ENCODE peak calls at places on chromosomes 3 and 15, in seven cellular contexts. L is OCI-LY7, M is SK-N-SH, W is MM.1S, B is GM23338, N is hepatocyte, Y is PC-3. C is an unnamed sample.

GRCh38 chr15:78998526-78998925 is 53.7 kb upstream of the CTSH start:
- DNase-seq in L (no peak), M (no peak), W (no peak), B (no peak), N (no peak), Y (no peak), C (no peak)

GRCh38 chr15:55499158-55499557 is 8.9 kb downstream of the DNAAF4 start:
- DNase-seq in L (no peak), M (no peak), W (no peak), B (peak), N (no peak), Y (no peak), C (peak)

GRCh38 chr15:83912343-83912742 is 258.4 kb downstream of the ADAMTSL3 start:
- DNase-seq in L (no peak), M (no peak), W (no peak), B (no peak), N (no peak), Y (no peak), C (no peak)

GRCh38 chr3:184748219-184749135 is 36.6 kb upstream of the MAGEF1 start:
- DNase-seq in L (peak), M (peak), W (peak), B (peak), N (peak), Y (peak), C (peak)

GRCh38 chr15:71333839-71334238 is 218.6 kb downstream of the THSD4 start:
- DNase-seq in L (no peak), M (no peak), W (no peak), B (no peak), N (no peak), Y (no peak), C (no peak)

GRCh38 chr3:109184726-109185125 is 48.2 kb downstream of the C3orf85 start:
- DNase-seq in L (no peak), M (no peak), W (no peak), B (no peak), N (no peak), Y (no peak), C (no peak)

GRCh38 chr3:133393691-133394474 is 6.0 kb upstream of the BFSP2 start:
- DNase-seq in L (no peak), M (no peak), W (no peak), B (no peak), N (no peak), Y (no peak), C (no peak)

GRCh38 chr3:81443948-81444347 is 317.5 kb downstream of the GBE1 start:
- DNase-seq in L (no peak), M (no peak), W (no peak), B (no peak), N (no peak), Y (peak), C (no peak)

GRCh38 chr3:107685383-107685782 is 162.6 kb downstream of the BBX start:
- DNase-seq in L (no peak), M (no peak), W (no peak), B (no peak), N (no peak), Y (no peak), C (no peak)

GRCh38 chr3:33096103-33096868 is 660 bp downstream of the GLB1 start:
- DNase-seq in L (peak), M (peak), W (peak), B (peak), N (peak), Y (peak), C (peak)

GRCh38 chr3:60046212-60046611 is 996.4 kb upstream of the CFAP20DC start:
- DNase-seq in L (no peak), M (no peak), W (no peak), B (no peak), N (no peak), Y (no peak), C (no peak)

GRCh38 chr15:74376825-74377581 is 9.6 kb upstream of the CYP11A1 start:
- DNase-seq in L (no peak), M (no peak), W (no peak), B (no peak), N (no peak), Y (no peak), C (no peak)

GRCh38 chr3:55818485-55818884 is 331.4 kb upstream of the WNT5A start:
- DNase-seq in L (peak), M (no peak), W (no peak), B (no peak), N (no peak), Y (peak), C (peak)

GRCh38 chr15:101522621-101523559 is 33.4 kb upstream of the PCSK6 start:
- DNase-seq in L (no peak), M (peak), W (no peak), B (no peak), N (no peak), Y (no peak), C (no peak)

GRCh38 chr3:124883766-124884473 is 3.2 kb downstream of the ITGB5 start:
- DNase-seq in L (no peak), M (no peak), W (no peak), B (no peak), N (no peak), Y (peak), C (peak)

GRCh38 chr15:51450001-51450400 is 108.5 kb downstream of the GLDN start:
- DNase-seq in L (no peak), M (no peak), W (no peak), B (no peak), N (no peak), Y (peak), C (no peak)

GRCh38 chr15:50906954-50907865 is 1.3 kb upstream of the AP4E1 start:
- DNase-seq in L (peak), M (peak), W (peak), B (no peak), N (peak), Y (peak), C (no peak)

GRCh38 chr3:13549513-13550256 is 760 bp downstream of the FBLN2 start:
- DNase-seq in L (no peak), M (peak), W (no peak), B (no peak), N (no peak), Y (no peak), C (no peak)

GRCh38 chr15:50879016-50879415 is 29.5 kb upstream of the AP4E1 start:
- DNase-seq in L (peak), M (no peak), W (peak), B (no peak), N (no peak), Y (no peak), C (no peak)

GRCh38 chr15:54803139-54803808 is 393.5 kb downstream of the RSL24D1 start:
- DNase-seq in L (peak), M (no peak), W (peak), B (no peak), N (no peak), Y (peak), C (no peak)

GRCh38 chr3:96863129-96863740 is 48.8 kb downstream of the EPHA6 start:
- DNase-seq in L (peak), M (peak), W (peak), B (peak), N (peak), Y (peak), C (peak)

GRCh38 chr3:127688022-127688415 is 15.3 kb downstream of the ABTB1 start:
- DNase-seq in L (no peak), M (no peak), W (no peak), B (no peak), N (no peak), Y (no peak), C (no peak)

GRCh38 chr15:55649058-55649423 is 60.9 kb upstream of the PYGO1 start:
- DNase-seq in L (no peak), M (no peak), W (no peak), B (no peak), N (no peak), Y (peak), C (no peak)

GRCh38 chr15:39720081-39720480 is 62.6 kb downstream of the FSIP1 start:
- DNase-seq in L (no peak), M (no peak), W (no peak), B (no peak), N (no peak), Y (no peak), C (no peak)

GRCh38 chr3:127800508-127800907 is 21.8 kb downstream of the MGLL start:
- DNase-seq in L (no peak), M (no peak), W (peak), B (no peak), N (no peak), Y (no peak), C (no peak)

GRCh38 chr3:112496368-112497067 is 2.8 kb downstream of the BTLA start:
- DNase-seq in L (no peak), M (no peak), W (no peak), B (no peak), N (no peak), Y (no peak), C (no peak)
- TF ChIP-seq EZH2phosphoT487 in L (no peak), M (no peak), W (no peak), B (no peak), N (no peak), Y (no peak), C (no peak)

DNA sequence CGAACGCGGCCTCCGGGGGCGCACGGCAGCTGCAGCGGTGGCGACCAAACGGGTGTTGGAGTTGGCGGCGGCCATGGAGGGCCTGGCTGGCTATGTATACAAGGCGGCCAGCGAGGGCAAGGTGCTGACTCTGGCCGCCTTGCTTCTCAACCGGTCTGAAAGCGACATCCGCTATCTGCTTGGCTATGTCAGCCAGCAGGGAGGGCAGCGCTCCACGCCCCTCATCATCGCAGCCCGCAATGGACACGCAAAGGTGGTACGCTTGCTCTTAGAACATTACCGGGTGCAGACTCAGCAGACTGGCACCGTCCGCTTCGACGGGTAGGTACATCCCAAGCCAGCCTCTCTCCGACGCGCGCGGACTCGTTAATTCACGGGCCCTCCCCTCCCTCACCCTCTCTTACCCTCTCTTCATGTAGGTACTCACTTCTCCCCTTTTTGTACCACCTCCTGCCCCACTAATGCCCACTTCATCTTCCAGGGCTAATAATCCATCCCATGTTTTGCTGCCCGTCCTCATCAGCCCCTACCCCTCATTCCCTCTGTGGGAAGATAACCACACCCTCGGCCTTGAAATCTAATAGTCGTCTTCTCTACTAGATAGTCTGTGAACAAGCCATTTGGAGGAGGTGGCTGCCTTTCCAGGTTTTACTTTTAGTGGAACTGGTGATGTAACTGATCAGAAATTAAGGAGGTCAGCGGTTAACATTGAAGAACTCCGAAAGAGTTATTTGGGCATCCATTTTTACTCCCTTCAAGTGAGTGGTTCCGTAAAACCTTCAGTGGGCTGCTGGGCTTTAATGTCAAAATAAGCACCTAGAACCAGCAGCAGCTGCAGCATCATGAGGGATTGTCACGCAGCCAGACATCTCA is 1.0 kb downstream of the FEM1B start:
- DNase-seq in L (peak), M (peak), W (peak), B (no peak), N (no peak), Y (peak), C (no peak)
- TF ChIP-seq CTCF in L (peak), M (no peak), W (peak), B (peak), N (peak), Y (no peak), C (peak)

GRCh38 chr3:119599558-119600174 is 2.0 kb downstream of the PLA1A start:
- DNase-seq in L (no peak), M (no peak), W (no peak), B (no peak), N (no peak), Y (no peak), C (no peak)

GRCh38 chr3:119602676-119603075 is 5.0 kb downstream of the PLA1A start:
- DNase-seq in L (no peak), M (no peak), W (no peak), B (no peak), N (no peak), Y (no peak), C (no peak)

GRCh38 chr3:119598410-119599098 is 869 bp downstream of the PLA1A start:
- DNase-seq in L (no peak), M (no peak), W (no peak), B (no peak), N (no peak), Y (no peak), C (no peak)

GRCh38 chr3:119601154-119601553 is 3.5 kb downstream of the PLA1A start:
- DNase-seq in L (no peak), M (no peak), W (no peak), B (no peak), N (no peak), Y (no peak), C (no peak)

GRCh38 chr3:119600732-119601131 is 3.0 kb downstream of the PLA1A start:
- DNase-seq in L (peak), M (peak), W (no peak), B (peak), N (no peak), Y (peak), C (peak)
- TF ChIP-seq EZH2phosphoT487 in L (no peak), M (no peak), W (no peak), B (no peak), N (no peak), Y (no peak), C (no peak)

GRCh38 chr15:41020829-41021228 is 67.6 kb downstream of the CHAC1 start:
- DNase-seq in L (no peak), M (no peak), W (no peak), B (no peak), N (no peak), Y (no peak), C (no peak)

GRCh38 chr15:41020311-41020710 is 67.0 kb downstream of the CHAC1 start:
- DNase-seq in L (no peak), M (no peak), W (no peak), B (no peak), N (no peak), Y (no peak), C (no peak)

GRCh38 chr15:41024141-41024540 is 70.9 kb downstream of the CHAC1 start:
- DNase-seq in L (no peak), M (no peak), W (no peak), B (no peak), N (peak), Y (no peak), C (no peak)

GRCh38 chr15:41024880-41025279 is 71.6 kb downstream of the CHAC1 start:
- DNase-seq in L (no peak), M (no peak), W (no peak), B (no peak), N (no peak), Y (no peak), C (no peak)

DNA sequence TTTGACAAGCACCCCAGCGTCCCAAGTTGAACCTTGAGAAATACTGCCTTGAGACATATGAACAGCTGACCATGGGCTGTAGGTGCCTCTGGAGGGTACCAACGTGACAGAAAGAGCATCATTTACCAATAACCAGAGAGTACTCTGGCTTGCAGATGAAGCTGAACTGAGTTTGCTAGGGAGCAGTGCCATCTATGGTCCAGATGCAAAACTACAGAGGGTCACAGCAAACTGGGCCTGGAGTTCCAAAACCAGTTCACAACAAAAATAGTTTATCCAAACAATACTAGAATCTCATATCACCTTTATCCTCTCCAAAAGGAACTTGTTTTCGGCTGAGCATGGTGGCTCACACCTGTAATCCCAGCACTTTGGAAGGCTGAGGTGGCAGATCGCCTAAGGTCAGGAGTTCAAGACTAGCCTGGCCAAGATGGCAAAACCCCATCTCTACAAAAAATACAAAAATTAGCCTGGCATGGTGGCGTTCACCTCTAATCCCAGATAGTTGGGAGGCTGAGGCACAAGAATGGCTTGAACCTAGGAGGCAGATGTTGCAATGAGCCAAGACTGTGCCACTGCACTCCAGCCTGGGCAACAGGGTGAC is 69.3 kb downstream of the CHAC1 start:
- DNase-seq in L (peak), M (peak), W (peak), B (peak), N (peak), Y (peak), C (peak)
- TF ChIP-seq CTCF in L (peak), M (peak), W (peak), B (peak), N (peak), Y (peak), C (peak)

DNA sequence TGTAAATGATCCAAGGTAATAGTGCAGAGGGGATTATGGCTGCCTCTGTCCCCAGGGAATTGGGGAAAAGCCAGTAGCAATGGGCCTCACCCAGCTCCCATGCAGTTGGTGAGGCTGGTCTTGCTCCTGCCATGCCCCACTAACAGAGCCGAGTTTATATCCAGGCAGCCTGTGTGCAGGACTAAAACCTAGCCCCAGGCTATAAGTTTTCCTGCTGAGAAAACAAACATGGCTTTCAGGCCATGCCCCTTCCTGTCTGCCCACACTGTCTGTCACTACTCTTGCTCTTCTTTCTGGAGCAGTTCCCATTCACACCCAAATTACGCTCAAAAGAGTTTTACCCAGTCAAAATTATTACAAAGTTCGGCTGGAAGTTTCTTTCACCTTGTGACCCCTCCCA is 73.5 kb upstream of the SPATA16 start:
- DNase-seq in L (no peak), M (no peak), W (no peak), B (no peak), N (no peak), Y (no peak), C (no peak)
- TF ChIP-seq EZH2phosphoT487 in L (no peak), M (no peak), W (no peak), B (no peak), N (no peak), Y (no peak), C (no peak)

GRCh38 chr3:150528359-150528797 is 17.9 kb downstream of the SERP1 start:
- DNase-seq in L (peak), M (peak), W (peak), B (no peak), N (no peak), Y (peak), C (no peak)
- TF ChIP-seq CTCF in L (peak), M (peak), W (peak), B (peak), N (peak), Y (peak), C (peak)

GRCh38 chr15:59492389-59493377 is 54.7 kb downstream of the FAM81A start:
- DNase-seq in L (peak), M (peak), W (peak), B (peak), N (peak), Y (peak), C (peak)

DNA sequence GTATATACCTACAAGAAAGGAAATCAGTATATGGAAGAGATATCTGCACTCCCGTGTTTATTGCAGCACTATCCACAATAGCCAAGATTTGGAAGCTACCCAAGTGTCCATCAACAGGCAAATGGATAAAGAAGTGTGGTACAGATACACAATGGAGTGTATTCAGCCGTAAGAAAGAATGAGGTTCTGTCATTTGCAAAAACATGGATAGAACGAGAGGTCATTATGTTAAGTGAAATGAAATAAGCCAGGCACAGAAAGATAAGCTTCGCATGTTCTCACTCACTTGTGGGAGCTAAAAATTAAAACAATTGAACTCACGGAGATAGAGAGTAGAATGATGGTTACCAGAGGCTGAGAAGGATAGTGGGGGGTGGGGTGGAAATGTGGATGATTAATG is 53.1 kb downstream of the FAM81A start:
- DNase-seq in L (no peak), M (no peak), W (no peak), B (no peak), N (no peak), Y (no peak), C (no peak)
- TF ChIP-seq EZH2phosphoT487 in L (no peak), M (no peak), W (no peak), B (no peak), N (no peak), Y (no peak), C (no peak)

DNA sequence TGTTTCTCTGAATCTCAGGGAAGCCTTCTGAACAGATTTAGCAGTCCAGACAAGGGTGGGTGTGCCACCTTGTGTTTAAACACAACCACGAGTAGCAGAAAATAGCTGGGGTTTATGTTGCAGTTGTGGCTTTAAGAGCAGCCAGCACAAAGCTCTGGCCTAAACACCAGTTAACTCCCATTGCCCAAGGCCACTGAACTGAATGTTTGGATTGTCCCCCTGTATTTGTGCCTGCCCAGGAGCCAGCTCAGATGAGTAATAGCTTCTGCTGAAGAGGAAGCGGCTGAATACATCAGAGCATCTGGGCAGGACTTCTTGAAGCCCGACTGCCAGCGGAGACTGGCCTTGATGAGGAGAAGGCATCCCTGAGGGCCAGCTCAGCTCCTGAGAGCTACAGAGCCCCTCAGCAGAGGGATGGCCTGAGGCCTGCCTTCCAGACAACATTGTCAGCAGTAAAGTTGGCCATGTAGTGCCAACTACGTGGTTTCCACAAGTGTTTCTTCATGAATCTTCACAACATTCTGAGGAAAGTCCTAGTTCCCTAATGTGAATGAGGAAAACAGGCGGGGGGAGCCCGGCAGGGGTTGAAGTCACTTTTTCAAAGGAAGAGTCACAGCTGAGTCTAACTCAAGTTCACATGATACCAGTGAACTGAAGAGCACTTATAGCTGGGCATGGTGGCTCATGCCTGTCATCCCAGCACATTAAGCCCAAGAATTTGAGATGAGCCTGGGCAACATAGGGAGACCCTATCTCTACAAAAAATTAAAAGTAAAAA is 65.8 kb upstream of the ZBTB38 start:
- DNase-seq in L (no peak), M (no peak), W (no peak), B (no peak), N (no peak), Y (peak), C (no peak)
- TF ChIP-seq CTCF in L (no peak), M (no peak), W (no peak), B (no peak), N (peak), Y (no peak), C (no peak)

C was measured in neural progenitor cell.